ENCODE peak calls at places on chromosomes 13 and 19, in eight cellular contexts. X is cardiac muscle cell; I is HAP-1; G is uterus; C is A673; H is body of pancreas; S is Peyer's patch; T is CD8-positive, alpha-beta T cell. M is an unnamed sample. For H3K4me1, the result is how much of the 10 kb centered on the place peaks cover.

GRCh38 chr13:26508885-26509284 is 48.6 kb upstream of the WASF3 start:
- DNase-seq in C (no peak), I (no peak), H (peak), X (peak), S (peak), G (peak), T (no peak), M (no peak)

GRCh38 chr13:111927181-111927540 is 139.8 kb upstream of the SOX1 start:
- DNase-seq in I (no peak), H (no peak), T (no peak), X (no peak), C (no peak), S (no peak), G (no peak), M (peak)

GRCh38 chr19:8391274-8392016 is 1.3 kb downstream of the RAB11B start:
- DNase-seq in H (no peak), X (no peak), S (no peak), T (no peak), C (no peak), I (no peak), G (no peak), M (no peak)

GRCh38 chr13:25862156-25862555 is 189.7 kb downstream of the SHISA2 start:
- DNase-seq in H (no peak), I (no peak), X (no peak), C (no peak), G (no peak), T (no peak), S (no peak), M (no peak)

GRCh38 chr19:27676877-27677276 is 1536.1 kb downstream of the UQCRFS1 start:
- DNase-seq in T (no peak), X (no peak), C (no peak), I (no peak), H (no peak), G (no peak), S (no peak), M (peak)

GRCh38 chr19:57807541-57807940 is 7.2 kb downstream of the ZNF552 start:
- DNase-seq in X (peak), C (no peak), G (no peak), I (no peak), H (no peak), T (no peak), S (no peak), M (no peak)

GRCh38 chr13:85543144-85543543 is 256.1 kb downstream of the SLITRK6 start:
- DNase-seq in S (no peak), G (no peak), X (peak), H (no peak), C (no peak), T (no peak), I (no peak), M (no peak)

GRCh38 chr19:8577247-8577646 is at the start of gene MYO1F:
- DNase-seq in S (peak), H (no peak), G (no peak), X (no peak), T (no peak), I (no peak), C (no peak), M (no peak)

GRCh38 chr13:110838867-110839538 is 75.9 kb downstream of the ANKRD10 start:
- DNase-seq in G (no peak), H (no peak), I (no peak), C (no peak), S (no peak), X (no peak), T (no peak), M (peak)

GRCh38 chr13:25819856-25820530 is 231.8 kb downstream of the SHISA2 start:
- DNase-seq in G (no peak), T (no peak), H (no peak), S (no peak), X (no peak), C (no peak), I (no peak), M (no peak)

GRCh38 chr13:97749174-97749573 is 204.3 kb upstream of the IPO5 start:
- DNase-seq in C (peak), S (no peak), T (no peak), I (no peak), H (no peak), G (no peak), X (peak), M (no peak)

GRCh38 chr13:99688776-99689175 is 187.5 kb downstream of the TM9SF2 start:
- DNase-seq in X (no peak), S (no peak), H (no peak), I (no peak), T (no peak), G (no peak), C (no peak), M (no peak)

GRCh38 chr13:71312923-71313322 is 554.1 kb downstream of the DACH1 start:
- DNase-seq in G (no peak), S (no peak), T (no peak), H (no peak), C (no peak), X (no peak), I (no peak), M (no peak)

GRCh38 chr13:109918179-109918651 is 131.8 kb upstream of the IRS2 start:
- DNase-seq in H (no peak), X (no peak), G (no peak), I (no peak), S (no peak), C (peak), T (no peak), M (no peak)

GRCh38 chr19:33292595-33293254 is 9.6 kb downstream of the CEBPA start:
- DNase-seq in H (no peak), G (no peak), T (no peak), S (no peak), X (peak), I (no peak), C (peak), M (no peak)

GRCh38 chr19:33171916-33172359 is 22.2 kb upstream of the LRP3 start:
- DNase-seq in C (no peak), T (no peak), I (no peak), G (no peak), S (no peak), X (no peak), H (no peak), M (peak)

GRCh38 chr13:21567714-21568113 is 36.3 kb downstream of the MICU2 start:
- DNase-seq in C (peak), G (no peak), H (no peak), S (no peak), I (no peak), X (peak), T (no peak), M (no peak)

GRCh38 chr19:48053856-48054255 is 10.0 kb upstream of the CABP5 start:
- DNase-seq in X (no peak), C (no peak), S (no peak), I (no peak), H (no peak), T (no peak), G (no peak), M (no peak)

GRCh38 chr19:1910169-1910568 is 5.0 kb downstream of the ADAT3 start:
- DNase-seq in I (no peak), C (no peak), T (no peak), G (no peak), H (no peak), X (peak), S (no peak), M (no peak)

GRCh38 chr19:7522923-7523667 is 671 bp downstream of the MCOLN1 start:
- DNase-seq in I (no peak), X (peak), H (no peak), G (no peak), C (no peak), T (no peak), S (no peak), M (no peak)

GRCh38 chr13:83765796-83766195 is 116.5 kb downstream of the SLITRK1 start:
- DNase-seq in G (no peak), I (no peak), T (no peak), S (no peak), H (no peak), C (no peak), X (no peak), M (no peak)

GRCh38 chr19:2491130-2491801 is 15.3 kb downstream of the GADD45B start:
- DNase-seq in G (no peak), I (no peak), X (peak), T (no peak), S (no peak), C (peak), H (peak), M (no peak)

GRCh38 chr13:20272104-20272503 is 40.0 kb upstream of the GJB6 start:
- DNase-seq in C (no peak), S (no peak), H (no peak), T (no peak), G (no peak), I (no peak), X (no peak), M (no peak)

GRCh38 chr19:36120092-36120983 is 5.1 kb downstream of the TBCB start:
- DNase-seq in H (no peak), S (no peak), T (no peak), X (no peak), G (no peak), C (no peak), I (peak), M (no peak)

GRCh38 chr19:37899453-37899852 is 6.9 kb downstream of the WDR87 start:
- DNase-seq in S (no peak), X (no peak), T (no peak), H (no peak), I (no peak), G (no peak), C (no peak), M (no peak)

GRCh38 chr13:43911283-43911682 is 31.6 kb downstream of the LACC1 start:
- DNase-seq in G (no peak), S (no peak), T (no peak), X (no peak), I (no peak), H (no peak), C (no peak), M (no peak)

GRCh38 chr19:12695997-12696365 is 450 bp downstream of the FBXW9 start:
- DNase-seq in H (no peak), S (no peak), I (no peak), C (no peak), G (no peak), X (no peak), T (no peak), M (no peak)

GRCh38 chr13:114151565-114152284 is 19.3 kb upstream of the RASA3 start:
- DNase-seq in T (no peak), I (no peak), S (peak), H (peak), C (peak), G (no peak), X (peak), M (peak)

GRCh38 chr19:52941941-52942370 is 18.7 kb upstream of the ZNF888 start:
- DNase-seq in I (peak), S (peak), H (peak), T (no peak), G (peak), C (peak), X (peak), M (peak)

GRCh38 chr13:50229935-50230334 is 214.7 kb downstream of the KCNRG start:
- DNase-seq in C (no peak), G (no peak), S (no peak), X (peak), T (no peak), I (no peak), H (no peak), M (no peak)

GRCh38 chr13:75877092-75877491 is 241.0 kb downstream of the LMO7 start:
- DNase-seq in T (no peak), I (no peak), S (no peak), H (no peak), G (no peak), C (no peak), X (no peak), M (no peak)

GRCh38 chr13:42544246-42544915 is 29.6 kb upstream of the TNFSF11 start:
- DNase-seq in S (no peak), X (no peak), T (no peak), H (no peak), I (no peak), C (no peak), G (no peak), M (no peak)

GRCh38 chr19:48681127-48681470 is 8.3 kb upstream of the NTN5 start:
- DNase-seq in G (no peak), S (no peak), H (no peak), C (no peak), I (no peak), T (no peak), X (peak), M (no peak)

DNA sequence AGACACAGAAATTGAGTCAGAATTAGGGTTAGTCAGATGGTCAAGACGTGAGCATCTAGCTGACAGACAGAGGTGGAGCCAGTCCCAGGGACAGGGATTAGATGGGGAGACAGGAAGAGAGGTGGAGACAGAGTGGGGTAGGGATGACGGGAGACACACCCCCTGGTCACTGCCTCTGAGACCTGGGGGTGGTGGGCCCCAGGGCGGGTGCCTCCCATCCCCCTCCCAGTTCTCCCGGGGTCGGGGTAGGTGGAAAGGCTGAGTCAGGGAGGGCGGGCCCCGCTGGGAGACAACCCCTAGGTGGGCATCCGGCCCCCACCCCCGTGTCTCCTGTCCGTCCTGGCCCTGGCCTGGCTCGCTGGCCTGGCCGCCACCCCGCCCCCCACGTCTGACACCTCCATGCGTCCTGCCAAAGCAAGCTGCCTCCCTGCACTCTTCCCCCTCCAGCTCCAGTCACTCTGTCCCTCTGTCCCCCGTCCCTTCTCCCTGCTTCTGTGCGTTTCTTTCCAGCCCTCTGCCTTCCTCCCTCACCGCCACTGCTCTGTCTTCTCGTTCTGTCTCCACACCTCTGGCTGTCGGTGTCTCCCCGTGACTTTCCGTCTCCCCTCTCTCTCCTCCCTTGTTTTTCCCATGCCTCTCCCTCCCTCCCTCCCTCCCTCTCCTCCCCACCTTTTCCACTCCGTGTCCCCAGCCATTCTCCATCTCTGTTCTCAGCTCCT is 15.1 kb downstream of the CCDC97 start:
- DNase-seq in I (no peak), S (peak), X (peak), H (peak), T (no peak), G (peak), C (no peak), M (peak)
- H3K4me1 ChIP-seq in I (under half), S (under half), X (under half), H (under half), T (half or more), G (under half), C (under half), M (under half)

DNA sequence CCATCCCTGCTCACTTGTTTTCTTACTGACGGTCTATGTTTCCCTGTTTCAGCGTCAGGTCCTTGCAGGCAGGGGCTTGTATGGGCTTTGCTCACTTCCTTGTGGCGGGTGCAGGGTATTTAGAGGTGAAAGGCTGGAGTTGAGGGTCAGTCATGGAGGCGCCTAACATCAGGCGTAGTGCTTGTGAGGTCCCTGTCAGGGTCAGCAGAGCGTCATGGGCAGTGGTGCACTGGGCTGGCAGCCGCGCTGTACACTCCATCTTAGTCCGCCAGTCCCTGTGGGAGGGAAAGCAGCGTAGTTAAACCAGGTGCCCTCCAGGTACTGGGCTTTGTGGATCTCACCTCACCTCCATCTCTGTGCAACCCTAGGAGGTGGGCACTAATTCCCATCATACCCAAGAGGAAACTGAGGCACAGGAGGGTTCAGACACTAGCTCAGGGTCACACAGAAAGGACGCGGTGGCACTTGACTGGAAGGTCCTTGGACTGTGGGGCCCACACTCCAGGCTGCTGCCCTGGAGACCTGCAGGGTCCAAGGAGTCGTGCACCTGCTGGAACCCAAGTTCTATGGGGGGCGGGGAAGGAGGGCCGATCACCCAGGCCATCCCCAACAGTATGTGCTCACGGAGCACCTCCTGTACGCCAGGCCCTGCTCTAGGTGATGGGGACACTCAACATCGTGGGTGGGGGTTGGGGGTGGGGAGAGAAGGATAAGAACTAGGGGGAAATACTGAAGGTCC is 4.6 kb downstream of the GRAMD1A start:
- DNase-seq in S (no peak), H (no peak), X (no peak), G (no peak), T (no peak), I (no peak), C (no peak), M (no peak)
- H3K4me1 ChIP-seq in S (under half), H (half or more), X (under half), G (under half), T (under half), I (under half), C (under half), M (under half)

DNA sequence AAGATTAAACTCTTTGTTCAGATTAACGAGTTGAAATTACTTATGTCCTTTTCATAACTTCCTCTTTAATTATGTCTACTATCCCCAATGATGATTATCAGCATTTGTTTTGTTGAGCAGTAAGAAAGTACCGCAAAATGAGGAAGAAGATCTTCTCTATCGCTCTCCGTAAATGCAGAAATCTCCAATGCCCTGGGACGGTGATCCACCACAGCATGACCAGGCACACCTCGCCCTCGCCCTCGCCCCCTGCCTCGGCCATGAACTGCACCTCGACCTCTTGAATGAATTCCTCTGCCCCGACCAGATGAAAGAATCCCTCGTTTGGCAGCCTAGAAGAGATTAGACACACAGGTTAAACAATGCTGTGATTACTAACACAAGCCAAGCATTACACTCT is 69.1 kb downstream of the RBM26 start:
- DNase-seq in T (no peak), H (no peak), X (no peak), S (no peak), I (no peak), G (no peak), C (no peak), M (peak)
- H3K4me1 ChIP-seq in T (under half), H (under half), X (under half), S (under half), I (under half), G (under half), C (under half), M (under half)

GRCh38 chr19:17562097-17562496 is 6.6 kb downstream of the COLGALT1 start:
- DNase-seq in C (no peak), S (no peak), I (no peak), X (no peak), G (no peak), T (no peak), H (no peak), M (no peak)
- H3K4me1 ChIP-seq in C (under half), S (under half), I (under half), X (under half), G (under half), T (under half), H (under half), M (under half)

DNA sequence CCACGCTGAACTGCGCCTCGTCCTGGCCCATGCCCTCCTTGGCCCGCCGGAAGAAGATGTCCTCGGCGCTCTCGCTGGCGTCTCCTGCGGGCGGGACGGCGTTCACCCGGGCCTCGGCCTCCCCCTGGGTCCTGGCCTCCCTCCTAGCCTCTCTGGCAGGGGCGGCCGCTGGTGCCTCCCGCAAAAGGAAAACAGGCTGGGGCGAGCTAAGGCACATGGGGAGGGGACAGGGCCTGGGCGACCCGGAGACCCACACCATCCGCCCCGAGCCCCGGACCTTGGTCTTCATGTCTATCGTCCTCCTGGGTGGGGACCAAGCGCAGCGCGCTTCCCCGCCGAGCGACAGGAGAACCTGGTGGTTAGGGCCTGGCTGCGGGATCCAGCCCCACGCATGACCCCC is 5.7 kb upstream of the TBXA2R start:
- DNase-seq in I (no peak), X (no peak), T (no peak), G (no peak), H (no peak), C (no peak), S (no peak), M (no peak)
- H3K4me1 ChIP-seq in I (under half), X (under half), T (under half), G (under half), H (under half), C (under half), S (under half), M (under half)

DNA sequence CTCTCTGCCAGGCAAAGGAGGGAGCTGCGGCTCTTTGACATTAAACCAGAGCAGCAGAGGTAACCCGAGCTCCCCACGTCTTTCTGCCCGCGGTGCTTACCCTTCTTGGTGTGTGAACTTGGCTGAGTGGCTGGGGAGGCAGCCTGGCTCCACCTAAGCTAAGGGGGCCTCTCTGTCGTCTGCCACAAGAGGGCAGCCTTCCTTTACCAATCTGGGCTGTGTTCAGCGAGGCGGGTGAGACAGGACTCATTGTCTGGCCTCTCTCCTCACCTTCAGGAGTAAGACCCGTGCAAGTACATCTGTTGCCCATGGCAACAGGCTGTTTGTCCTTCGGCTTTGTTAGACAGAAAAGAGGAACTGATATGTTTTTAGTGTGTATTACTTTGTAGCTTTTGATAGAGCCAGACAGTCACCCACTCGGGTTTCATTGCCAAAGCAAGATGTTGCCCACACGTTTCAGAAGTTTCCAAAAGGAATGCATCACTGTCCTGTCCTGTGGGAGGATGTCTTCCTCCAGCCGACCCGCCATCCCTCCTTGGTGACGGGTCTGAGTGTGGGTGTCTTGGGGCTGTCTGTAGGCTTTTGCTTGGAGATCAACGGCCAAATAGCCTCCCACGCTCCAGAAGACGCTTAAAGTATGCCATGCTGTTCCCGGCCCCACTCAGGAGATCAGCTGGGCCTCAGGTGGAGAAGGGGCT is 4.6 kb downstream of the POP4 start:
- DNase-seq in I (peak), G (peak), C (peak), X (peak), H (peak), T (peak), S (peak), M (peak)
- H3K4me1 ChIP-seq in I (under half), G (under half), C (under half), X (under half), H (under half), T (under half), S (under half), M (under half)

GRCh38 chr13:48687249-48687648 is 33.5 kb downstream of the CYSLTR2 start:
- DNase-seq in C (no peak), I (no peak), X (no peak), T (no peak), S (no peak), G (no peak), H (no peak), M (no peak)
- H3K4me1 ChIP-seq in C (under half), I (under half), X (under half), T (under half), S (under half), G (under half), H (under half), M (under half)